ENCODE peak calls at places on chromosomes 11 and 22, in four cellular contexts. G is breast epithelium; E is CD4-positive, CD25-positive, alpha-beta regulatory T cell; B is HCT116. T is an unnamed sample. For H3K36me3, the result is how much of the 10 kb centered on the place peaks cover.

GRCh38 chr22:39938509-39938908 is 21.7 kb upstream of the TMA7B start:
- DNase-seq in G (no peak), E (no peak), B (no peak), T (no peak)

GRCh38 chr11:69211540-69212120 is 55.9 kb downstream of the SMIM38 start:
- DNase-seq in G (no peak), E (no peak), B (no peak), T (no peak)

GRCh38 chr11:111047376-111047775 is 198.1 kb upstream of the POU2AF2 start:
- DNase-seq in G (no peak), E (no peak), B (no peak), T (no peak)

GRCh38 chr22:11626422-11626773 is 3901.6 kb upstream of the OR11H1 start:
- DNase-seq in G (no peak), E (no peak), B (no peak), T (no peak)

GRCh38 chr11:44767421-44767820 is 40.7 kb downstream of the TSPAN18 start:
- DNase-seq in G (no peak), E (no peak), B (no peak), T (no peak)

GRCh38 chr22:22408731-22409696 is 99.5 kb downstream of the ZNF280B start:
- DNase-seq in G (no peak), E (no peak), B (peak), T (peak)

GRCh38 chr11:117490911-117491310 is 163.3 kb downstream of the CEP164 start:
- DNase-seq in G (no peak), E (no peak), B (no peak), T (no peak)

GRCh38 chr22:22802346-22802970 is 85.2 kb upstream of the IGLL5 start:
- DNase-seq in G (no peak), E (no peak), B (no peak), T (peak)

GRCh38 chr11:25943777-25944661 is 387.9 kb upstream of the ANO3 start:
- DNase-seq in G (no peak), E (no peak), B (no peak), T (no peak)

GRCh38 chr11:1778141-1778911 is 14.6 kb upstream of the CTSD start:
- DNase-seq in G (no peak), E (no peak), B (no peak), T (no peak)

GRCh38 chr11:118088531-118088930 is 1.8 kb upstream of the SMIM35 start:
- DNase-seq in G (no peak), E (no peak), B (no peak), T (no peak)

GRCh38 chr11:46338988-46339666 is 8.1 kb upstream of the DGKZ start:
- DNase-seq in G (no peak), E (no peak), B (no peak), T (peak)

GRCh38 chr11:3115321-3115720 is 49.8 kb downstream of the OSBPL5 start:
- DNase-seq in G (no peak), E (no peak), B (no peak), T (no peak)

GRCh38 chr11:48193876-48194275 is 22.7 kb upstream of the OR4B1 start:
- DNase-seq in G (no peak), E (no peak), B (no peak), T (no peak)

GRCh38 chr11:104275992-104276391 is 112.0 kb upstream of the PDGFD start:
- DNase-seq in G (no peak), E (no peak), B (no peak), T (no peak)

GRCh38 chr11:79794484-79795393 is 353.9 kb upstream of the TENM4 start:
- DNase-seq in G (no peak), E (no peak), B (no peak), T (no peak)

GRCh38 chr11:22130462-22131053 is 62.3 kb upstream of the ANO5 start:
- DNase-seq in G (no peak), E (no peak), B (no peak), T (no peak)

GRCh38 chr11:62645934-62646824 is at the start of gene GANAB:
- DNase-seq in G (peak), E (peak), B (peak), T (peak)

GRCh38 chr11:62646825-62647608 is 604 bp upstream of the GANAB start:
- DNase-seq in G (no peak), E (no peak), B (no peak), T (no peak)

GRCh38 chr11:62648967-62649364 is 2.6 kb upstream of the GANAB start:
- DNase-seq in G (no peak), E (no peak), B (no peak), T (no peak)

GRCh38 chr11:62648185-62648966 is 2.0 kb upstream of the GANAB start:
- DNase-seq in G (no peak), E (no peak), B (no peak), T (no peak)

DNA sequence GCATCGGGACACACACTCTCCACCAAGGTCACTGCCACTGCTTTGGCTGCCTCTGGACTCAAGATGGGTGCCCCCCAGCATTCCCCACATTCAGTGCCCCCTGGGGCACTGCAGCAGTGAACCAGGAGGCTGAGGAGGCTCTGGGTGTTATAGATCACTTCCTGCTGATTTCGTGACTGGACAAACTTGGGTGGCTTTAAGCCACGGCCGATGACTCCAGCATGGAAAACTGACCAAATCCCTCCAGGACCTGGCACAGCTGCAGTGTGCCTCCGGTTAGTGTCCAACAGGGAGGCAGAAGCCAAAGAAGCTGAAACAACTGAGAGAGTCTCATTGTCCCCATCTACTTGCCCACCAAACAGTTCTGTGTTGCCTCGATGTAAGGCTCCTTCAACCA is 1.2 kb upstream of the GANAB start:
- DNase-seq in G (no peak), E (no peak), B (no peak), T (no peak)
- H3K36me3 ChIP-seq in G (under half), E (under half), B (under half), T (half or more)

GRCh38 chr11:14136561-14136960 is 174.0 kb downstream of the SPON1 start:
- DNase-seq in G (no peak), E (no peak), B (no peak), T (no peak)
- H3K36me3 ChIP-seq in G (under half), E (under half), B (under half), T (under half)

GRCh38 chr11:61120865-61121831 is 18.9 kb downstream of the CD5 start:
- DNase-seq in G (no peak), E (peak), B (no peak), T (no peak)
- H3K36me3 ChIP-seq in G (under half), E (half or more), B (under half), T (under half)

GRCh38 chr11:4495487-4495886 is 13.0 kb downstream of the OR52K1 start:
- DNase-seq in G (no peak), E (no peak), B (no peak), T (no peak)
- H3K36me3 ChIP-seq in G (under half), E (under half), B (under half), T (under half)

GRCh38 chr11:62788991-62789390 is 1.8 kb downstream of the TMEM179B start:
- DNase-seq in G (no peak), E (no peak), B (no peak), T (no peak)

GRCh38 chr11:62789576-62789975 is 2.2 kb downstream of the TMEM223 start:
- DNase-seq in G (no peak), E (no peak), B (no peak), T (no peak)

GRCh38 chr11:62787005-62787759 is at the start of gene TMEM179B:
- DNase-seq in G (peak), E (peak), B (peak), T (peak)

GRCh38 chr11:62791501-62792192 is at the start of gene TMEM223:
- DNase-seq in G (peak), E (peak), B (peak), T (peak)

GRCh38 chr11:62786318-62787004 is 741 bp upstream of the TMEM179B start:
- DNase-seq in G (peak), E (peak), B (peak), T (peak)
- H3K36me3 ChIP-seq in G (under half), E (under half), B (under half), T (under half)

GRCh38 chr11:33344611-33345010 is 87.4 kb downstream of the HIPK3 start:
- DNase-seq in G (no peak), E (no peak), B (no peak), T (no peak)

GRCh38 chr11:33347490-33348125 is 90.4 kb downstream of the HIPK3 start:
- DNase-seq in G (no peak), E (no peak), B (no peak), T (no peak)

GRCh38 chr11:33350287-33350686 is 93.1 kb downstream of the HIPK3 start:
- DNase-seq in G (no peak), E (no peak), B (no peak), T (no peak)
- H3K36me3 ChIP-seq in G (under half), E (half or more), B (under half), T (under half)

DNA sequence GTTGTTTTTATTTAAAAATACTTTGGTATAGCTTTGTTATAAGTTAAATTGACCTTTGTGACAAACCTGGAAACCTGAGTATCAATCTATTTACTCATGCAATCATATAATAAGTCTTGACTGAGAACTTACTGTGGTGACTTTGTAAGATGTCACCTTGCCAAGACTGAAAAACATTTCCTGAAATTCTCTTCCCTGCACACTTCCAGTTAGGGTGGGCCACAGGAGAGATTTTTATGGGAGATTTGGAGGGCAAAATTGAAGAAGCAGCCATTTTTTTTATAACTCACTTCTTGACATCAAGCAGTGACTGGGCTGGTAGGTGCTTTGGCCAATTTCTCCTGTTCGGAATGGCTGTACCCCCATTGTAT is 31.4 kb upstream of the GLYAT start:
- DNase-seq in G (no peak), E (no peak), B (no peak), T (no peak)
- H3K36me3 ChIP-seq in G (under half), E (under half), B (under half), T (under half)

DNA sequence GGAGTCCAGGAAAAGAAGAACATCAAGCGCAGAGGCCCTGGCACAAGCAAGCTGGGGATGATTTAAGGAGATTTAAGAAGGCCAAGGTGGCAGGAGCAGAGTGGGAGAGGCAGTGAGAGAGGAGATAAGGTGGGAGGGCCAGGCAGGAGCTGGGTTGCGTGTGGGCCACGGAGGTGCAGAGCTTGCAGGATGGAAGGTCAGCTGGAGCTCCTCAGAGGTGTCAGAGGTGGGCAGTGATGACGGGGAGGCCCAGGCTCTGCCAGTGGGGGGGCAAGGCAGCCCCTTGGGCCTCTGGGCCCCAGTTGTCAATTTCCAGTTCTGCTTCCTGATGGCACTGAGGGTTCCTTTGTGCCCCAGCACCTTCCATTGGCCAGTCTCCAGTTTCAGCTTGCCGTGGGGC is 6.5 kb downstream of the FRMD8 start:
- DNase-seq in G (no peak), E (no peak), B (no peak), T (no peak)
- H3K36me3 ChIP-seq in G (under half), E (under half), B (under half), T (under half)

T was measured in HAP-1.